ENCODE peak calls at places on chromosomes 4 and X, in four cellular contexts. One of them, this sample, is unnamed.

GRCh38 chr4:107826427-107826980 is 1.8 kb downstream of the SGMS2 start:
- DNase-seq in hypothalamus: no peak
- DNase-seq in SJSA1: no peak
- DNase-seq in LNCaP clone FGC: no peak
- DNase-seq in this sample: no peak

GRCh38 chr4:20255823-20256222 is 4.1 kb downstream of the SLIT2 start:
- DNase-seq in hypothalamus: no peak
- DNase-seq in LNCaP clone FGC: no peak
- DNase-seq in SJSA1: peak; percentile 45
- DNase-seq in this sample: no peak

GRCh38 chr4:43757147-43757546 is 691.5 kb downstream of the KCTD8 start:
- DNase-seq in SJSA1: no peak
- DNase-seq in LNCaP clone FGC: no peak
- DNase-seq in hypothalamus: no peak
- DNase-seq in this sample: no peak

GRCh38 chr4:125433453-125433852 is 118.7 kb downstream of the FAT4 start:
- DNase-seq in hypothalamus: no peak
- DNase-seq in LNCaP clone FGC: no peak
- DNase-seq in SJSA1: no peak
- DNase-seq in this sample: peak; percentile 8

GRCh38 chr4:153113061-153113837 is 91.0 kb upstream of the TRIM2 start:
- DNase-seq in hypothalamus: no peak
- DNase-seq in LNCaP clone FGC: no peak
- DNase-seq in SJSA1: no peak
- DNase-seq in this sample: no peak

GRCh38 chrX:30615229-30615628 is 37.7 kb upstream of the TASL start:
- DNase-seq in SJSA1: no peak
- DNase-seq in LNCaP clone FGC: no peak
- DNase-seq in hypothalamus: no peak
- DNase-seq in this sample: no peak

GRCh38 chr4:184722798-184723197 is 11.1 kb downstream of the CENPU start:
- DNase-seq in SJSA1: no peak
- DNase-seq in LNCaP clone FGC: no peak
- DNase-seq in hypothalamus: no peak
- DNase-seq in this sample: no peak

GRCh38 chr4:118158946-118159345 is 124.7 kb downstream of the NDST3 start:
- DNase-seq in LNCaP clone FGC: no peak
- DNase-seq in SJSA1: no peak
- DNase-seq in hypothalamus: no peak
- DNase-seq in this sample: no peak

GRCh38 chr4:73447701-73448100 is 11.7 kb downstream of the AFP start:
- DNase-seq in SJSA1: no peak
- DNase-seq in hypothalamus: no peak
- DNase-seq in LNCaP clone FGC: no peak
- DNase-seq in this sample: peak; percentile 19

GRCh38 chr4:128220286-128221235 is 67.1 kb downstream of the PGRMC2 start:
- DNase-seq in SJSA1: peak; percentile 70
- DNase-seq in hypothalamus: no peak
- DNase-seq in LNCaP clone FGC: peak; percentile 19
- DNase-seq in this sample: peak; percentile 36

GRCh38 chrX:122817321-122817720 is 366.8 kb upstream of the GRIA3 start:
- DNase-seq in SJSA1: no peak
- DNase-seq in hypothalamus: no peak
- DNase-seq in LNCaP clone FGC: no peak
- DNase-seq in this sample: no peak

GRCh38 chr4:16573744-16574143 is 324.7 kb downstream of the LDB2 start:
- DNase-seq in SJSA1: peak; percentile 2
- DNase-seq in hypothalamus: no peak
- DNase-seq in LNCaP clone FGC: no peak
- DNase-seq in this sample: no peak

GRCh38 chr4:186932196-186932595 is 208.5 kb upstream of the FAT1 start:
- DNase-seq in LNCaP clone FGC: no peak
- DNase-seq in SJSA1: no peak
- DNase-seq in hypothalamus: no peak
- DNase-seq in this sample: no peak

GRCh38 chrX:103101280-103102042 is 8.5 kb upstream of the NXF3 start:
- DNase-seq in LNCaP clone FGC: no peak
- DNase-seq in hypothalamus: no peak
- DNase-seq in SJSA1: no peak
- DNase-seq in this sample: no peak

GRCh38 chr4:183905593-183906485 is 732 bp downstream of the STOX2 start:
- DNase-seq in hypothalamus: no peak
- DNase-seq in SJSA1: peak; percentile 4
- DNase-seq in LNCaP clone FGC: no peak
- DNase-seq in this sample: no peak

GRCh38 chr4:80989921-80990544 is 40.5 kb upstream of the BMP3 start:
- DNase-seq in hypothalamus: no peak
- DNase-seq in LNCaP clone FGC: peak; percentile 59
- DNase-seq in SJSA1: peak; percentile 31
- DNase-seq in this sample: peak; percentile 4

GRCh38 chr4:86593726-86594558 is at the start of gene PTPN13:
- DNase-seq in hypothalamus: peak; percentile 81
- DNase-seq in SJSA1: peak; percentile 98
- DNase-seq in LNCaP clone FGC: peak; percentile 95
- DNase-seq in this sample: peak; percentile 88

GRCh38 chr4:99816611-99817309 is at the start of gene DAPP1:
- DNase-seq in SJSA1: no peak
- DNase-seq in LNCaP clone FGC: no peak
- DNase-seq in hypothalamus: no peak
- DNase-seq in this sample: no peak

GRCh38 chrX:112808007-112808406 is 32.6 kb downstream of the AMOT start:
- DNase-seq in hypothalamus: no peak
- DNase-seq in LNCaP clone FGC: no peak
- DNase-seq in SJSA1: no peak
- DNase-seq in this sample: no peak

GRCh38 chr4:109559983-109560686 is at the start of gene MCUB:
- DNase-seq in hypothalamus: peak; percentile 16
- DNase-seq in SJSA1: peak; percentile 83
- DNase-seq in LNCaP clone FGC: peak; percentile 6
- DNase-seq in this sample: peak; percentile 88

GRCh38 chrX:133859860-133860259 is 125.5 kb downstream of the GPC3 start:
- DNase-seq in LNCaP clone FGC: no peak
- DNase-seq in hypothalamus: no peak
- DNase-seq in SJSA1: no peak
- DNase-seq in this sample: no peak

GRCh38 chr4:1210241-1210841 is 38.0 kb upstream of the SPON2 start:
- DNase-seq in LNCaP clone FGC: no peak
- DNase-seq in hypothalamus: no peak
- DNase-seq in SJSA1: no peak
- DNase-seq in this sample: no peak

GRCh38 chrX:68084765-68085164 is 348.5 kb downstream of the OPHN1 start:
- DNase-seq in LNCaP clone FGC: no peak
- DNase-seq in SJSA1: no peak
- DNase-seq in hypothalamus: no peak
- DNase-seq in this sample: no peak

GRCh38 chr4:142817442-142817841 is 28.7 kb downstream of the INPP4B start:
- DNase-seq in SJSA1: peak; percentile 73
- DNase-seq in hypothalamus: no peak
- DNase-seq in LNCaP clone FGC: no peak
- DNase-seq in this sample: peak; percentile 91

GRCh38 chr4:141238196-141238595 is 17.5 kb downstream of the ZNF330 start:
- DNase-seq in SJSA1: no peak
- DNase-seq in hypothalamus: no peak
- DNase-seq in LNCaP clone FGC: no peak
- DNase-seq in this sample: no peak

GRCh38 chrX:130085551-130085986 is 24.7 kb downstream of the ELF4 start:
- DNase-seq in LNCaP clone FGC: no peak
- DNase-seq in hypothalamus: no peak
- DNase-seq in SJSA1: no peak
- DNase-seq in this sample: no peak

GRCh38 chr4:169012049-169012448 is 2.0 kb upstream of the CBR4 start:
- DNase-seq in SJSA1: no peak
- DNase-seq in hypothalamus: no peak
- DNase-seq in LNCaP clone FGC: no peak
- DNase-seq in this sample: no peak

GRCh38 chr4:83964996-83965541 is 429.2 kb downstream of the GPAT3 start:
- DNase-seq in LNCaP clone FGC: no peak
- DNase-seq in SJSA1: no peak
- DNase-seq in hypothalamus: no peak
- DNase-seq in this sample: no peak

GRCh38 chr4:15003441-15003890 is 1.2 kb downstream of the CPEB2 start:
- DNase-seq in SJSA1: peak; percentile 31
- DNase-seq in hypothalamus: no peak
- DNase-seq in LNCaP clone FGC: no peak
- DNase-seq in this sample: no peak

GRCh38 chr4:23775694-23776093 is 114.2 kb downstream of the PPARGC1A start:
- DNase-seq in SJSA1: no peak
- DNase-seq in LNCaP clone FGC: no peak
- DNase-seq in hypothalamus: no peak
- DNase-seq in this sample: no peak

This sample was measured in HS-27A.